ENCODE peak calls at places on chromosomes 4 and X, in five cellular contexts. I, U, R, Y and D are unnamed samples. For H3K27me3, the result is how much of the 10 kb centered on the place peaks cover.

GRCh38 chr4:21862917-21863316 is 85.7 kb downstream of the KCNIP4 start:
- DNase-seq in R (no peak), I (no peak), U (no peak), Y (no peak), D (no peak)

GRCh38 chr4:162115323-162115722 is 48.5 kb downstream of the FSTL5 start:
- DNase-seq in I (no peak), R (no peak), Y (no peak), U (no peak), D (no peak)

GRCh38 chr4:149999485-150000074 is 78.7 kb upstream of the DCLK2 start:
- DNase-seq in R (peak), U (peak), Y (peak), I (no peak), D (peak)

GRCh38 chrX:132071260-132071659 is 48.2 kb downstream of the STK26 start:
- DNase-seq in R (no peak), I (no peak), Y (no peak), U (no peak), D (no peak)

GRCh38 chrX:117985241-117985640 is 131.4 kb downstream of the KLHL13 start:
- DNase-seq in U (no peak), I (no peak), Y (no peak), R (peak), D (peak)

GRCh38 chrX:24190500-24191156 is 41.1 kb downstream of the ZFX start:
- DNase-seq in U (no peak), Y (no peak), R (no peak), I (no peak), D (no peak)

GRCh38 chr4:80101768-80102116 is 28.7 kb upstream of the ANTXR2 start:
- DNase-seq in I (no peak), U (no peak), R (no peak), Y (no peak), D (no peak)

GRCh38 chrX:150446151-150446550 is 83.0 kb downstream of the MAMLD1 start:
- DNase-seq in Y (no peak), I (peak), R (peak), U (no peak), D (no peak)

GRCh38 chr4:88080626-88081025 is 73.2 kb downstream of the PKD2 start:
- DNase-seq in Y (no peak), I (no peak), R (no peak), U (no peak), D (no peak)

GRCh38 chr4:48667148-48667547 is 112.9 kb downstream of the FRYL start:
- DNase-seq in R (no peak), U (no peak), I (no peak), Y (no peak), D (no peak)

GRCh38 chrX:2608638-2609430 is 82.3 kb upstream of the CD99 start:
- DNase-seq in U (peak), I (peak), Y (peak), R (peak), D (peak)

GRCh38 chr4:130210871-130211270 is 1114.9 kb downstream of the C4orf33 start:
- DNase-seq in Y (no peak), R (no peak), U (no peak), I (no peak), D (no peak)

GRCh38 chr4:110621328-110621812 is 1.5 kb downstream of the PITX2 start:
- DNase-seq in U (no peak), Y (no peak), R (peak), I (no peak), D (peak)

GRCh38 chr4:1866095-1866755 is 5.0 kb upstream of the NSD2 start:
- DNase-seq in R (no peak), U (no peak), I (no peak), Y (peak), D (no peak)

GRCh38 chrX:39162322-39162721 is 361.1 kb downstream of the MID1IP1 start:
- DNase-seq in I (no peak), U (no peak), R (no peak), Y (peak), D (peak)

GRCh38 chr4:58247792-58248191 is 1137.6 kb upstream of the IGFBP7 start:
- DNase-seq in U (no peak), I (no peak), R (peak), Y (no peak), D (peak)

GRCh38 chrX:13467243-13467642 is 102.2 kb upstream of the EGFL6 start:
- DNase-seq in U (no peak), I (no peak), R (no peak), Y (no peak), D (no peak)

GRCh38 chr4:2497931-2498330 is 29.0 kb downstream of the RNF4 start:
- DNase-seq in I (no peak), R (no peak), Y (no peak), U (no peak), D (no peak)

GRCh38 chrX:143788265-143788664 is 67.7 kb upstream of the SPANXN2 start:
- DNase-seq in U (peak), R (peak), Y (no peak), I (no peak), D (peak)

GRCh38 chrX:22134681-22135080 is 102.6 kb downstream of the PHEX start:
- DNase-seq in U (no peak), I (no peak), Y (peak), R (peak), D (no peak)

GRCh38 chr4:100190643-100191600 is 654 bp upstream of the DDIT4L start:
- DNase-seq in Y (no peak), I (no peak), R (peak), U (peak), D (peak)

GRCh38 chr4:72446353-72447055 is 122.5 kb downstream of the ADAMTS3 start:
- DNase-seq in Y (no peak), R (no peak), I (no peak), U (no peak), D (no peak)

GRCh38 chr4:140098481-140099132 is 55.4 kb downstream of the MAML3 start:
- DNase-seq in U (no peak), I (no peak), R (no peak), Y (no peak), D (no peak)

GRCh38 chr4:140372607-140373327 is 679 bp upstream of the SCOC start:
- DNase-seq in I (no peak), Y (no peak), R (no peak), U (no peak), D (peak)

GRCh38 chr4:166422475-166422874 is 549.4 kb downstream of the TLL1 start:
- DNase-seq in Y (no peak), I (no peak), U (no peak), R (no peak), D (no peak)

GRCh38 chr4:184269879-184270430 is 52.3 kb upstream of the ENPP6 start:
- DNase-seq in R (no peak), I (no peak), U (no peak), Y (no peak), D (no peak)

GRCh38 chr4:139229534-139230039 is 50.4 kb downstream of the MGARP start:
- DNase-seq in R (peak), I (no peak), U (no peak), Y (peak), D (peak)

GRCh38 chr4:137510866-137511265 is 21.4 kb downstream of the PCDH18 start:
- DNase-seq in I (no peak), Y (no peak), R (peak), U (no peak), D (no peak)

GRCh38 chrX:87755493-87755892 is 237.9 kb downstream of the KLHL4 start:
- DNase-seq in R (no peak), I (no peak), U (no peak), Y (no peak), D (no peak)

GRCh38 chrX:51891821-51892551 is 1.4 kb upstream of the MAGED1 start:
- DNase-seq in Y (peak), R (peak), U (no peak), I (no peak), D (no peak)

GRCh38 chr4:102324725-102325124 is 20.6 kb downstream of the SLC39A8 start:
- DNase-seq in Y (no peak), I (no peak), R (no peak), U (no peak), D (no peak)
- H3K4me3 ChIP-seq in Y (no peak), I (no peak), R (no peak), U (no peak), D (no peak)

DNA sequence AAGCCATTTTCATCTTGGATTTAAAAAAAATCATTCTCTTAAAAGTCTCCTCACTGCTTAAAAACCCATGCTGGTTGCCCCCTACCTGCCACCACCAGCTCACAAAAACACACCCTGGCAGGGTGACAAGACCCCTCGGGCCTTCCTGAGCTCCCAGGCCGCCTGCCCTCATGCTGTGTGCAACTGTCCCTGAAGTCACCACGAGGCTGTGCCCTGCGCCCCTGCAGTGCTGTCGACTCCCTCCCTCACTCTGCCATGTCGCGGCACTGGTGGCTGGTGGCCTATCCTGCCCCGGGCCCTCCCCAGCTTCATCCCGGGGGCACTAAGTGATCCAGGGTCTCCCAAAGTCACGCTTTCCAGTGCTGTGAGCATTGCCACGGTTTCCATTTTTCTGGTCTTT is 46.3 kb upstream of the ADRA2C start:
- DNase-seq in I (no peak), R (no peak), U (no peak), Y (no peak), D (no peak)
- H3K27me3 ChIP-seq in I (under half), R (under half), U (under half), Y (under half), D (under half)

GRCh38 chr4:108512615-108513505 is 107.5 kb upstream of the RPL34 start:
- DNase-seq in Y (peak), R (peak), U (peak), I (no peak), D (peak)
- H3K4me3 ChIP-seq in Y (no peak), R (no peak), U (no peak), I (no peak), D (no peak)

GRCh38 chr4:4791299-4791798 is 68.1 kb upstream of the MSX1 start:
- DNase-seq in I (no peak), R (no peak), U (peak), Y (no peak), D (peak)

GRCh38 chr4:4789462-4789861 is 70.0 kb upstream of the MSX1 start:
- DNase-seq in I (no peak), U (no peak), Y (no peak), R (no peak), D (no peak)

GRCh38 chr4:4788573-4788972 is 70.9 kb upstream of the MSX1 start:
- DNase-seq in I (no peak), Y (no peak), R (no peak), U (no peak), D (no peak)

GRCh38 chr4:4794421-4794820 is 65.0 kb upstream of the MSX1 start:
- DNase-seq in U (no peak), I (no peak), R (no peak), Y (no peak), D (no peak)

DNA sequence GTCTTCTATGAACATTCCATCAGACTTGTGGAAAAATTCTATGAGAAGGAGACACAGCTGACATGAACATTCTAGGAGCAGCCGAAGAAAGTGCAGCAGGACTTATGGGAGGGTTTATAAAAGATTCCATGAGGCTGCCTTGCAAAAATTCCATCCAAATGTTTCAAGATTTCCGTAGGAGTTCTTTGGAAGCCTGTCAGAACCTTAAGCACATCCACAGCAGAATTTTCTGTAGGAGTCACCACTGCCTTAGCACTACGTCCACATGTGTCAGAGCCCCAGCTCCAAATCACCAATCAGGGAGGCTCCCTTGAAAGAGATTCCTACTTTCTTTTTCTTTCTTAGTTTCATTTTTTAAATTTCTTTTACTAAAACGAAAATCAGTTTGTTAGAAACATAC is 66.9 kb upstream of the MSX1 start:
- DNase-seq in Y (no peak), I (no peak), U (no peak), R (no peak), D (no peak)
- H3K27me3 ChIP-seq in Y (under half), I (under half), U (under half), R (under half), D (under half)

GRCh38 chrX:64842492-64842891 is 133.8 kb downstream of the ZC4H2 start:
- DNase-seq in I (no peak), Y (no peak), R (no peak), U (no peak), D (no peak)
- H3K4me3 ChIP-seq in I (no peak), Y (no peak), R (no peak), U (no peak), D (no peak)